ENCODE peak calls at places on chromosomes 7 and 10, in four cellular contexts. E, Y, B and Z are unnamed samples. For H3K4me1 and H3K27me3, the result is how much of the 10 kb centered on the place peaks cover.

GRCh38 chr10:95814011-95814727 is 58.2 kb downstream of the ENTPD1 start:
- DNase-seq in E (no peak), B (no peak), Y (no peak), Z (peak)

GRCh38 chr7:157136372-157136771 is 2.4 kb upstream of the UBE3C start:
- DNase-seq in B (no peak), Y (no peak), E (no peak), Z (no peak)

GRCh38 chr7:80385512-80385911 is 126.4 kb downstream of the GNAT3 start:
- DNase-seq in B (no peak), E (no peak), Y (no peak), Z (no peak)

GRCh38 chr7:5495581-5496375 is 72.1 kb upstream of the TNRC18 start:
- DNase-seq in Y (no peak), E (peak), B (peak), Z (peak)

GRCh38 chr7:127937066-127937680 is 94.1 kb downstream of the LRRC4 start:
- DNase-seq in Y (no peak), E (no peak), B (no peak), Z (no peak)

GRCh38 chr7:134949171-134949570 is 37.1 kb upstream of the AGBL3 start:
- DNase-seq in B (no peak), E (no peak), Y (no peak), Z (no peak)

GRCh38 chr7:135756191-135756590 is 7.6 kb upstream of the FAM180A start:
- DNase-seq in Y (no peak), B (no peak), E (no peak), Z (no peak)

GRCh38 chr10:78053201-78053868 is 19.7 kb downstream of the RPS24 start:
- DNase-seq in B (no peak), E (no peak), Y (no peak), Z (no peak)

GRCh38 chr10:79274279-79275104 is 72.8 kb upstream of the PPIF start:
- DNase-seq in B (peak), Y (no peak), E (peak), Z (peak)

GRCh38 chr7:30772984-30773383 is 1.8 kb downstream of the MINDY4 start:
- DNase-seq in Y (no peak), B (no peak), E (no peak), Z (no peak)

GRCh38 chr10:27635699-27636270 is 109.8 kb downstream of the MKX start:
- DNase-seq in Y (no peak), E (no peak), B (no peak), Z (no peak)

GRCh38 chr10:44046605-44047004 is 338.3 kb downstream of the CXCL12 start:
- DNase-seq in Y (no peak), B (no peak), E (no peak), Z (no peak)

GRCh38 chr7:132117181-132117580 is 459.1 kb downstream of the PLXNA4 start:
- DNase-seq in Y (no peak), B (no peak), E (no peak), Z (no peak)

GRCh38 chr7:47514818-47515217 is 67.1 kb downstream of the TNS3 start:
- DNase-seq in Y (no peak), E (no peak), B (no peak), Z (no peak)

GRCh38 chr7:74325230-74325565 is 36.0 kb downstream of the CLIP2 start:
- DNase-seq in Y (no peak), B (peak), E (no peak), Z (no peak)

GRCh38 chr7:149720372-149721083 is 52.9 kb downstream of the ZNF467 start:
- DNase-seq in Y (no peak), B (no peak), E (peak), Z (peak)

GRCh38 chr10:34335960-34336359 is 479.1 kb downstream of the PARD3 start:
- DNase-seq in Y (no peak), E (no peak), B (no peak), Z (no peak)

GRCh38 chr10:3811331-3811870 is 26.4 kb upstream of the KLF6 start:
- DNase-seq in Y (peak), B (peak), E (no peak), Z (no peak)

GRCh38 chr10:20767028-20767427 is 130.1 kb downstream of the NEBL start:
- DNase-seq in E (no peak), B (no peak), Y (no peak), Z (no peak)

GRCh38 chr10:133020193-133020817 is 67.4 kb upstream of the ADGRA1 start:
- DNase-seq in B (no peak), Y (no peak), E (peak), Z (no peak)

GRCh38 chr10:35451103-35452016 is 115.1 kb downstream of the CCNY start:
- DNase-seq in E (no peak), Y (no peak), B (no peak), Z (no peak)

GRCh38 chr7:104231054-104232046 is 23.5 kb upstream of the ORC5 start:
- DNase-seq in E (peak), Y (peak), B (peak), Z (peak)

GRCh38 chr10:50552308-50552707 is 71.4 kb downstream of the SGMS1 start:
- DNase-seq in B (no peak), E (no peak), Y (no peak), Z (no peak)

GRCh38 chr10:86644412-86645110 is 9.8 kb upstream of the OPN4 start:
- DNase-seq in Y (no peak), E (no peak), B (no peak), Z (peak)

GRCh38 chr10:14396441-14397048 is 65.8 kb upstream of the FRMD4A start:
- DNase-seq in E (no peak), Y (no peak), B (no peak), Z (no peak)

GRCh38 chr7:104207731-104208420 is at the start of gene ORC5:
- DNase-seq in E (peak), B (peak), Y (peak), Z (peak)

GRCh38 chr7:87413951-87414381 is 61.5 kb downstream of the ABCB4 start:
- DNase-seq in Y (no peak), E (no peak), B (no peak), Z (no peak)

GRCh38 chr7:1963575-1963974 is 269.2 kb downstream of the MAD1L1 start:
- DNase-seq in B (no peak), E (no peak), Y (no peak), Z (no peak)

GRCh38 chr10:35462491-35462934 is 126.2 kb downstream of the CCNY start:
- DNase-seq in B (no peak), Y (peak), E (peak), Z (no peak)

GRCh38 chr10:60732240-60733188 is 45.8 kb upstream of the CDK1 start:
- DNase-seq in E (peak), Y (peak), B (peak), Z (peak)

DNA sequence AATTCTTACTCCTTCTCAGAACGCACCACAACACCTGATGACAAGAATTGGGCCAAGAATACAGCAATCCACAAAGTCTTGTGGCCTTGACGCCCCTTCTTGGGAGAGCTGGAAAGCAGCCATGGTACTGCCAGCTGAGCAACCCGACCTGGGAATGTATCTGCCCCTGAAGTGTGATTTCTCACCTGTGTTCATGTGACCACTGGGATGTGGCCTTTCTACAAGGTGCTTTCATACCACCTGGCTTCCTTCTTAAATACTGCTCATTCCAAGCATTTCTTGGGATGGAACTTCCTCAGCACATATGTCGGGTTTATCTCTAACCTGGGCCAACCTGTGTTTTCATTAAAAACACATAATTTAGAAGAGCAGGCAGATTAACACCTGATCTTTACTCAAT is 72.1 kb downstream of the HTR7 start:
- DNase-seq in B (no peak), E (no peak), Y (no peak), Z (no peak)
- H3K4me1 ChIP-seq in B (under half), E (under half), Y (under half), Z (under half)

GRCh38 chr7:12423995-12424745 is 20.5 kb upstream of the VWDE start:
- DNase-seq in B (no peak), E (no peak), Y (no peak), Z (no peak)
- H3K4me3 ChIP-seq in B (no peak), E (no peak), Y (no peak), Z (no peak)

DNA sequence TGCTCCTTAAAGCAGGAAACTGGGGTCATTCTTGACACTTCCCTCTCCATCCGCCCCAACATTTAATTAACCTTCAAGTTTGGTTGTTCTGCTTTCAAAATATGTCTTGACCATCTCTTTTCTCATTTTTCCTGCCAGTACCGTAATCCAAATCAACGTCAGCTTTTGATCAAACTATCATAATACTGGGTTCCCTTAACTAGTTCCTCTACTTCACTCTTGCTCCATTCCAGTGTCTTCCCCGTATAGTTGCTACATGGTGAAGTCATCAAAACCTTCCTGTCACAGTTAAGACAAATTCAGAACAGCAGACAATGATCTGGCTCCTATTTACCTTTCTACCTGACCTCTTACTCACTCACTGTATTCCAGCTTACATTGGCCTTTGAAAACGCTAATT is 6.6 kb upstream of the KLF14 start:
- DNase-seq in B (no peak), E (no peak), Y (no peak), Z (no peak)
- H3K27me3 ChIP-seq in B (half or more), E (under half), Y (under half), Z (under half)

DNA sequence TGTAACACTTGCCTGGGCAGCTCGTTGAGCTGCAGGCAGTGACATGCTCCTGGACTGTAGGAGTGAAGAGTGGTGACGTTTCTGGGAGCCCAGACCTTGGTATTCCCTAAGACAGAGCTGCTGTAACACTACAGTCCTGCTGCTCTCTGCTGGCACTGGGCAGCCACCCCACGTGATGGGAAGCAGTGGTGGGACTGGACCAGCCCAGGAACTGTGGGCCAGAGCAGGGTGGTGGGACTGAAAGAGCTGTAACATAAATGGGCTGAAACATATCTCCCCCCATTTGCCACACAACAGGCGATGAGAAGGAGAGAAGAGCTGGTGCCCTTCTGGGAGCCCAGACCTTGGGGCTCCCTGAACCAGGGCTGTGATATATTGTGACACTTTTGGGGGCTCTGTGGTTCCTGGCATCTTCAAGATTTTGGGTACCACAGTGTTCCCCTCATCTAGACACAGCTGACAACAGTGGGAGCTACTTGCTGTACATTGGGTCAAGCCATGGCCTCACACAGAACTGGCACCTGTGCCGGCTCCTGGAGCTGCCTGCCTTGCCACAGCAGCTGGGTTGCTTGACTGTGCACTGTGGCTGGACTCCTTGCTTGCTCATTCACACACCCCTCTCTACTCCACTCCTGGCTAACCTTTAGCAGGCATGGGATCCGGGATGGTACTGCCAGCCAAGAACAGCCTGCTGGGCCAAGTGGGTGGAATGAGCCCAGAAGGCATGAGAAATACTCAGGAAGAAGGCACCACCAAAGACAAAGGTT is 161.3 kb upstream of the PCDH15 start:
- DNase-seq in E (no peak), Y (no peak), B (no peak), Z (no peak)
- H3K4me1 ChIP-seq in E (under half), Y (under half), B (under half), Z (under half)

GRCh38 chr7:100629117-100629711 is 12.1 kb downstream of the TFR2 start:
- DNase-seq in B (peak), E (peak), Y (peak), Z (peak)

GRCh38 chr7:100627238-100627549 is 14.2 kb downstream of the TFR2 start:
- DNase-seq in Y (no peak), E (peak), B (no peak), Z (no peak)

GRCh38 chr7:100630066-100630465 is 11.3 kb downstream of the TFR2 start:
- DNase-seq in E (no peak), B (no peak), Y (no peak), Z (no peak)

DNA sequence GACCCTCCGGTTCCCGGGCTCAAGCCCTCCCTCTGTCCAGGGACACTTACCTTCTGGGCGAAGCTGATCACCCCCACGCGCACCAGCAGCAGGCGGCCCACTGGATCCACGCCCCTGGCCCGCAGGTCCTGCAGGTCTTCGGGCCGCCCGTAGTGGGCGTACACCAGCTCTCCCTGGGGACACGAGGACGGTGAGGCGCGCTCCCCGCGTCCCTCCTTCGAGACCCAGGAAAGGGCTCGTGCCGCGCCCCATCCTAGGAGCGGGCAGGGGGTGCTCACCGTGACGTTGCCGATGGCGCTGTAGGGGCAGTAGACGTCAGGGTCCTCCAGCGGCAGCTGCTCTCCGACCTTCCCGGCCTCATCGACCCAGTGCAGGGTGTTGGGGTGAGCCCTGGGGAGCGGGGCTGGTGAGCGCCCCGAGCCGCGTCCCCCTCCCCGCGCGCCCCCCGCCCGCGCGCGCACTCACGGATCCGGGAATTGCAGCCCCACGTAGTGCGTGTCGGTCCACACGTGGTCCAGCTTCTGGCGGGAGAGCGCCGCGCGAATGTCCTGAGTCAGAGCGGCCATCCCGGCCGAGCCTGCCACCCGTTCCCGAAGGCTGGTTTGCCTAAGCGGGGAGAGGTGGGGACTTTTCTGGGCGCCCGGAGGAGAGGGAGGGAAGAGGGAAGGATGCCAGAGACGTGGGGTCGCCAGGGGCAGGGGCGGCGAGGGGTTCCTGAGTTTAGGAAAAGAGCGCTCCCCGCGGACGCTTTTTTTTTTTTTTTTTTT is 8.2 kb downstream of the TFR2 start:
- DNase-seq in Y (no peak), E (peak), B (peak), Z (peak)
- H3K4me3 ChIP-seq in Y (peak), E (peak), B (peak), Z (peak)

DNA sequence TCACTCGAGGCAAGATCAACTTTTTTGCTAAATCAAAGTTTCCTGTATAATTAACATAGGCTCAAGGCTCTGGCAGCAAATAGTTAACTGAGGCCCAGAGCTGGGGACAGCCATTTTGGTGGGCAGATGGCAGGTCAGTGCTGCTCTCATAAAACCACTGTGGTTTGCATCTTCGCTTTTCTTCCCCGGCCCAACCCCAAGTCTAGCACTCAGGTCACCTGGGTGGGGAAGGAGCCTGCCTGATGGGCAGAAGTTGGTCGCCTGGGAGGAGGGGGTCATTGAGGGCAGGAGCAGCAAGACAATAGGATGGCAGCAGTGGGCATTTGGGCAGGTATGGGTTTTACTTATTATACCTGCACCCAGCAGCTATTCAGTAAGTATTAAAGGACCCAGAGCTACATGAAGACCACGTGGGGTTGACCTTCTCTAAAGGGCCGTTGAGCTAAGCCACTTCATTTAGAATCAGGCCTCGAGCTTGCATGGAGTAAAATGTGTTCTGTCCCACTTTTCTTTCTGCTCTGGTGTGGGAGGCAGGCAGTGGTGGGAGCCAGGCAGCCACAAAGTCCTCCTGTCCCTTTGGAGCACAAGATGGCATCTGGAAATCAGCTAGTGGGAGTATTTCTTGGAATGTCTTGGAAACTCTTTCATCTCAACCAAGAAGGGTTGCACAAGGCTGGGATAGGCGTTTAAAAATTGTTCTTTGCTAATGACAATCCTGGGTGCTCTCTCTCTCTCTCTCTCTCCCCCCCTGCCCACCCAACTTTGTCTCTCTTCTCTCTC is 133.4 kb downstream of the SPAG6 start:
- DNase-seq in E (no peak), Y (no peak), B (no peak), Z (no peak)
- H3K27me3 ChIP-seq in E (under half), Y (under half), B (half or more), Z (under half)

GRCh38 chr10:107686095-107686494 is 521.6 kb upstream of the SORCS1 start:
- DNase-seq in Y (no peak), B (peak), E (peak), Z (peak)

GRCh38 chr10:107692072-107692471 is 527.6 kb upstream of the SORCS1 start:
- DNase-seq in E (no peak), B (no peak), Y (no peak), Z (no peak)

GRCh38 chr10:107689318-107689717 is 524.8 kb upstream of the SORCS1 start:
- DNase-seq in B (no peak), Y (no peak), E (no peak), Z (peak)

GRCh38 chr10:107687702-107688101 is 523.2 kb upstream of the SORCS1 start:
- DNase-seq in B (no peak), Y (no peak), E (no peak), Z (no peak)
- H3K4me1 ChIP-seq in B (under half), Y (under half), E (under half), Z (under half)